ENCODE peak calls at places on chromosomes 16 and 17, in seven cellular contexts. B, K, E, A, G, Q and R are unnamed samples.

GRCh38 chr17:35889241-35889640 is 9.1 kb upstream of the CCL5 start:
- DNase-seq in B (no peak), K (no peak), E (no peak), A (no peak), G (no peak), Q (no peak), R (peak; percentile 42)

GRCh38 chr17:82838386-82839063 is 1.3 kb downstream of the ZNF750 start:
- DNase-seq in B (no peak), K (peak; percentile 34), E (no peak), A (peak; percentile 2), G (no peak), Q (no peak), R (no peak)

GRCh38 chr17:57976594-57976993 is 11.5 kb downstream of the VEZF1 start:
- DNase-seq in B (no peak), K (no peak), E (no peak), A (no peak), G (no peak), Q (no peak), R (no peak)

GRCh38 chr16:1443980-1444729 is at the start of gene CCDC154:
- DNase-seq in B (no peak), K (no peak), E (no peak), A (no peak), G (no peak), Q (no peak), R (no peak)

GRCh38 chr16:46690281-46691178 is 1.1 kb downstream of the ORC6 start:
- DNase-seq in B (no peak), K (no peak), E (no peak), A (no peak), G (no peak), Q (no peak), R (no peak)

GRCh38 chr17:64773836-64774761 is 112.0 kb upstream of the SMURF2 start:
- DNase-seq in B (no peak), K (peak; percentile 47), E (no peak), A (peak; percentile 78), G (peak; percentile 88), Q (no peak), R (no peak)

GRCh38 chr16:68737046-68737729 is at the start of gene CDH1:
- DNase-seq in B (no peak), K (no peak), E (peak; percentile 4), A (no peak), G (peak; percentile 15), Q (peak; percentile 12), R (peak; percentile 22)

GRCh38 chr16:19898924-19899604 is 14.4 kb upstream of the GPRC5B start:
- DNase-seq in B (no peak), K (peak; percentile 69), E (no peak), A (peak; percentile 34), G (peak; percentile 68), Q (peak; percentile 60), R (no peak)

GRCh38 chr17:68441064-68441770 is 16.1 kb downstream of the WIPI1 start:
- DNase-seq in B (no peak), K (no peak), E (no peak), A (no peak), G (no peak), Q (no peak), R (no peak)

GRCh38 chr16:719815-720506 is 985 bp upstream of the ANTKMT start:
- DNase-seq in B (no peak), K (no peak), E (no peak), A (no peak), G (peak; percentile 72), Q (peak; percentile 63), R (no peak)

GRCh38 chr16:82633964-82634600 is 7.3 kb downstream of the CDH13 start:
- DNase-seq in B (peak; percentile 49), K (peak; percentile 55), E (no peak), A (no peak), G (no peak), Q (no peak), R (no peak)

GRCh38 chr17:46853896-46854444 is 2.6 kb downstream of the WNT9B start:
- DNase-seq in B (no peak), K (peak; percentile 78), E (no peak), A (peak; percentile 30), G (no peak), Q (no peak), R (no peak)